ENCODE peak calls at places on chromosome 14, in five cellular contexts. M is CD8-positive, alpha-beta memory T cell; S is heart left ventricle; V is right lobe of liver; H is upper lobe of left lung. E is an unnamed sample. For H3K4me1, the result is how much of the 10 kb centered on the place peaks cover.

GRCh38 chr14:64209428-64210165 is 84.6 kb downstream of the ESR2 start:
- DNase-seq in H (peak), S (peak), M (no peak), V (no peak), E (no peak)

GRCh38 chr14:80356413-80356812 is 145.1 kb upstream of the DIO2 start:
- DNase-seq in S (no peak), M (no peak), V (no peak), H (no peak), E (no peak)

GRCh38 chr14:27605298-27605697 is 1007.5 kb upstream of the NOVA1 start:
- DNase-seq in V (no peak), M (no peak), H (no peak), S (no peak), E (no peak)

GRCh38 chr14:53851394-53852056 is 105.1 kb downstream of the BMP4 start:
- DNase-seq in V (no peak), M (no peak), S (no peak), H (no peak), E (no peak)

GRCh38 chr14:21070083-21070609 is at the start of gene ARHGEF40:
- DNase-seq in H (peak), S (peak), V (peak), M (no peak), E (no peak)

GRCh38 chr14:32472512-32473472 is 143.7 kb downstream of the AKAP6 start:
- DNase-seq in H (no peak), V (no peak), S (peak), M (no peak), E (no peak)

GRCh38 chr14:77989441-77989891 is 180.7 kb upstream of the NRXN3 start:
- DNase-seq in M (no peak), V (no peak), S (peak), H (no peak), E (no peak)

GRCh38 chr14:55707365-55707804 is 127.4 kb downstream of the KTN1 start:
- DNase-seq in M (no peak), V (no peak), S (no peak), H (no peak), E (no peak)

GRCh38 chr14:101193845-101194355 is 290.4 kb upstream of the RTL1 start:
- DNase-seq in M (no peak), H (no peak), V (no peak), S (no peak), E (no peak)

GRCh38 chr14:92832137-92832700 is 38.1 kb downstream of the GOLGA5 start:
- DNase-seq in M (no peak), S (no peak), H (no peak), V (no peak), E (no peak)

GRCh38 chr14:95488376-95489162 is 27.9 kb downstream of the SYNE3 start:
- DNase-seq in H (no peak), V (no peak), M (no peak), S (no peak), E (no peak)

GRCh38 chr14:95490127-95490526 is 26.3 kb downstream of the SYNE3 start:
- DNase-seq in S (no peak), V (no peak), H (no peak), M (no peak), E (no peak)

GRCh38 chr14:95489163-95489887 is 27.1 kb downstream of the SYNE3 start:
- DNase-seq in V (no peak), S (no peak), M (no peak), H (no peak), E (no peak)

GRCh38 chr14:95491936-95492608 is 24.4 kb downstream of the SYNE3 start:
- DNase-seq in M (no peak), S (no peak), V (no peak), H (no peak), E (no peak)

GRCh38 chr14:95490727-95491451 is 25.6 kb downstream of the SYNE3 start:
- DNase-seq in S (no peak), M (no peak), H (no peak), V (no peak), E (no peak)
- H3K4me1 ChIP-seq in S (under half), M (under half), H (under half), V (under half), E (under half)

GRCh38 chr14:31057035-31057434 is 30.9 kb upstream of the STRN3 start:
- DNase-seq in M (no peak), S (no peak), V (no peak), H (no peak), E (no peak)
- H3K4me1 ChIP-seq in M (under half), S (under half), V (under half), H (under half), E (under half)

DNA sequence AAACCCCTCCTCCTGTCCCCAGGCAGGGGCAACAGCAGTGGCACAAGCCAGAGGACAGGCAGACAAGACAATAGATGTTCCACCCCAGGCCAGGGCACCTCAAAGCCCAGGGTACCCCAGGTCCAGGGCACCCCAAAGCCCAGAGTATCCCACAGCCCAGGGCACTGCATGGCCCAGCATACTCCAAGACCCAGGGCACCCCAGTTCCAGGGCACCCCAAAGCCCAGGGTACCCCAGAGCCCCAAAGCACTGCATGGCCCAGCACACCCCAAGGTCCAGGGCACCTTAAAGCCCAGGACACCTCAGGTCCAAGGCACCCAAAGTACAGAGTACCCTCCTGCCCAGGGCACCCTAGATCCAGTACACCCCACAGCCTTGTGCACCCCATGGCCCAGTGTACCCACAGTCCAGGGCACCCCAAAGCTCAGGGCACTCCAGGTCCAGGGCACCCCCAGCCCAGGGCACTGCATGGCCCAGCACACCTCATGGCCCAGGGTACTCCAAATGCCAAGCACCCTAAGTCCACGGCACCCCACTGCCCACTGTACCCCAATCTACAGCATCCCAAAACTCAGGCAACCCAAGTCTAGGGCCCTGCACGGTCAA is 6.1 kb downstream of the JAG2 start:
- DNase-seq in S (no peak), M (no peak), H (peak), V (no peak), E (no peak)
- H3K4me1 ChIP-seq in S (under half), M (under half), H (under half), V (under half), E (under half)

DNA sequence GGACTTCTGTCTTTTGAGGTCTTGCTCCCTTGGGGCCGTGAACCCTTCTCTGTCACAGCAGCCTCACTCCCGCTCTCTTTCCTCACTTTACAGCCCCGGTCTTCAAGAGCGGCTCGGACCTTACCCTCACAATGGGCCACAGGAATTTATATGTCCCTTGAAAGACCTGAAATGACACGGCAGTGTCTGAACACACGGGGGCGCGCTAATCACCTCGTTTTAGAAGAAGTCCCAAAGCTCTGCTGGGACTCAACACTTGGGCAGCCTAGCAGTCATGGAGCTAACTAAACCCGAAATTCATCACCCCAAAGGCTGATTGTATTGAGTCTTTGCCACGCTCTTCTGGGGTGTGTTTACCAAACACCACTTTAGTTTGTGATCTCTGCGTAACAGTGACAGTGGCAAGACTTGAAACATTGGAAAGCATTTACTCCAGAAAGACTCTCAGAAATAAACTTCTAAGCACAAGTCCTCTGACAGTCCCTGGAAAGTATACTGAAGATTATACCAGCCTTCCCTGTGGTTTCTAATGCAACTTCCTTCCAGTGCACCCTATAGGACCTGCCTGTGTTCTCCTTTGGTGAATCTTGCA is 29.0 kb downstream of the SERPINA11 start:
- DNase-seq in V (peak), S (peak), M (peak), H (peak), E (no peak)
- H3K4me1 ChIP-seq in V (under half), S (under half), M (under half), H (under half), E (under half)

GRCh38 chr14:51622376-51622775 is 29.3 kb upstream of the FRMD6 start:
- DNase-seq in S (no peak), H (no peak), V (no peak), M (no peak), E (no peak)

GRCh38 chr14:51621654-51622053 is 30.1 kb upstream of the FRMD6 start:
- DNase-seq in V (no peak), M (no peak), S (no peak), H (no peak), E (no peak)

GRCh38 chr14:51616724-51617409 is 34.8 kb upstream of the FRMD6 start:
- DNase-seq in V (no peak), M (no peak), H (peak), S (no peak), E (no peak)

GRCh38 chr14:51620036-51620435 is 31.7 kb upstream of the FRMD6 start:
- DNase-seq in M (no peak), V (no peak), H (no peak), S (no peak), E (no peak)

GRCh38 chr14:51619551-51619950 is 32.2 kb upstream of the FRMD6 start:
- DNase-seq in H (no peak), M (no peak), S (no peak), V (no peak), E (no peak)
- H3K4me1 ChIP-seq in H (under half), M (under half), S (under half), V (under half), E (under half)

DNA sequence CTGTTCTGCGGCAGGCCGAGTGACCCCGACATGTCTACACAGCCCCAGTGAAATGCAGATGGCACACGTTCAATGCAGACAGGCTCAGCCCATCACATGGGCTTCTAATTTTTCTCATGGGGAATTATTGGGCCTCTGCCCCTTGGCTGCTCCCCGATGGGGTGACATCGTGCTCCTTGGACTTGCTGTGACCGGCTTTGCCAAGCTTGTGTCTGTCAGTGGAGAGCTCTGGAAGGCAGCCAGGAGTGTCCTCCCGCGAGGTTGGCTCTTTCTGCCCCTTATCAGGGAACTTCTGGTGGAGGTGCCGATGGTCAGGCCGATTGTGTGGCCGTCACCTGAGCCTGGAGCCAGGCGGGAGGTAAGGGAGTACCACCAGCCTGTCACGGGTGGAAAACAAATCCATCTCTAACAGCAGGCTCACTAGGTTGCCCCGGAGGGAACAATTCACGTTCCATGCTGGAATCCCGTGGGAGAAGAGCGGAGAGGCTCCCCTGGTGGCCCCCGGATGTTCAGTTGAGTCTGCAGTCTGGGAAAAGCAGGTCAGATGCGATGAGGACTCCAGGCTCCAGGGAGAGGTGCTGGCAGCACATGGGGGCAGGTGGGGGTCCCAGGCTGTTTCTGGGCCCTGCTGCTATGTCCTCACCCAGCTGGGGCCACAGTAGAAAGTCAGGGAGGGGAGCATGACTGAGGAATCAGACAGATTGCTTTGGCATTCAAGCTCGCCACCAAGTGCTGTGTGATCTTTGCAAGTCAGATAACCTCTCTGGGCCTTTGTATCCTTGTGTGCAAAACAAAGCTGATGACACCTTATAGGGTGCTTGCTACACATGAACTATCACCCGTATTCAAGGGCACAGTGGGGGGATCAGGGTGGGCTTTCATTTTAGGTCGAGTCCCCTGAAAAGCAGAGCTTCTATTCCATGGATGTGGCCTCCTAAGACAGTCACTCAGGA is 43.2 kb upstream of the EML1 start:
- DNase-seq in V (no peak), S (no peak), M (no peak), H (no peak), E (no peak)
- H3K4me1 ChIP-seq in V (under half), S (half or more), M (under half), H (half or more), E (half or more)

GRCh38 chr14:23006544-23007419 is 3.2 kb downstream of the C14orf93 start:
- DNase-seq in V (peak), M (peak), H (peak), S (peak), E (peak)
- H3K4me1 ChIP-seq in V (under half), M (under half), H (under half), S (under half), E (under half)

DNA sequence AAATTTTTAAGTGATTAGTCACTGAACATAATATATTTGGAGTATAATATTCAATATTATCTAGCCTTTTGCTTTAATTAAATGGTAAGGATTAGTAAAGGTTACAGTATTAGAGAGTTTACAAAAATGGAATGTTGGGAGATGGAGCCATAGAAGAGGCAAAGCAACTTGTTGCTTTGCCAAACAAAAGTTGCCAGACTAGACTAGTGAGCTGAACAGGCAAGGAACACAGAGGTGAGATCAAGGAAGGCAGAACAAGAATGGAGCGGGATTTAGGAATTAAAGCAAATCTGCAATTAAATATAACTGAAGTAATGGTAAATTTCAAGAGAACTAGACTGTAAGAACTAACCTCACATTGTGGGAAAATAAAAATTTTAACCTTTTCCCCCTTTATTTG is 5.1 kb downstream of the ARF6 start:
- DNase-seq in H (no peak), M (no peak), V (no peak), S (no peak), E (no peak)
- H3K4me1 ChIP-seq in H (under half), M (under half), V (under half), S (under half), E (under half)

DNA sequence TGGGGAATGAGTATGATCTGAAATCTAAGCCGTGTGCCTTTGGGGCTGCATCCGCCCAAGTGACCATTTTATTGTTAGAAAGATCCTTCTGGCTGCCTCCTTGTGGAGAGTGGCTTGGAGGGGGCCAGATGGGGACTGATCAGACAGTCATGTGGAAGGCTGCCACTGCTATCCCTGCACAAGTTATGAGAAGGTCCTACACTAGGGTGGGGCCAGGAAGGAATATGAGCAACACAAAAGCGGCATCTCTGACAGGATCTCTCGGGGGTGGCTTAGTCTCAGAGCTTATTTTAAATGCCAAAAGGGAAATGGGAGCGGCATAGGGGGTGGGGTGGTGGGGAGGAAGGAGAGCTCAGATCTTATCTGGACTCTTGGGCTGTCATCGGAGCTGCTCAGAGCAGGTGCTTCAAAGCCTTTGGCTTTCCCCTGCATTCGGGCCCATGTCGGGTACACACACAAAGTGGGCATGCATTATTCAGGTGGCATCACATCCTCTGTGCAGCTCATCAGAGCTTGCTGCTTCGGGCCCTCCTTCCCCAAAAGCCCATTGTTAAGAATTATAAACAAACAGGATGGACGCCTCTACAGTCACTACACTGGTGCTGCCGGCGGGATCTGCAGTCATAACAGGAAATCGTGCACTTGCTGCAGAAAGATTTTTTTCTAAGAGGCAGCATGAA is 805.4 kb downstream of the VRK1 start:
- DNase-seq in H (peak), V (no peak), M (peak), S (peak), E (no peak)
- H3K4me1 ChIP-seq in H (under half), V (under half), M (half or more), S (under half), E (under half)

GRCh38 chr14:99564903-99565259 is 39.1 kb downstream of the CCDC85C start:
- DNase-seq in H (no peak), M (no peak), S (no peak), V (no peak), E (no peak)
- H3K4me1 ChIP-seq in H (half or more), M (under half), S (half or more), V (half or more), E (half or more)

E was measured in esophagus squamous epithelium.